ENCODE peak calls at places on chromosome 6, in five cellular contexts. J, A, P, H and X are unnamed samples.

GRCh38 chr6:35478259-35478658 is 10.1 kb downstream of the RPL10A start:
- DNase-seq in J (no peak), A (no peak), P (no peak), H (no peak), X (no peak)

GRCh38 chr6:130420911-130421310 is 55.1 kb downstream of the TMEM200A start:
- DNase-seq in J (no peak), A (no peak), P (no peak), H (no peak), X (no peak)

GRCh38 chr6:39040080-39040673 is 8.4 kb upstream of the GLP1R start:
- DNase-seq in J (no peak), A (no peak), P (no peak), H (no peak), X (no peak)

GRCh38 chr6:99614430-99615161 is 8.0 kb downstream of the PRDM13 start:
- DNase-seq in J (no peak), A (no peak), P (no peak), H (no peak), X (peak)

GRCh38 chr6:36374956-36375355 is 12.5 kb downstream of the ETV7 start:
- DNase-seq in J (no peak), A (no peak), P (no peak), H (no peak), X (no peak)

GRCh38 chr6:151630991-151631655 is 137.3 kb downstream of the CCDC170 start:
- DNase-seq in J (no peak), A (no peak), P (no peak), H (no peak), X (no peak)

GRCh38 chr6:63441266-63441956 is 121.6 kb upstream of the LGSN start:
- DNase-seq in J (no peak), A (no peak), P (no peak), H (peak), X (peak)

GRCh38 chr6:83119742-83120300 is 52.4 kb downstream of the DOP1A start:
- DNase-seq in J (no peak), A (no peak), P (no peak), H (no peak), X (no peak)

GRCh38 chr6:157556671-157557430 is 175.9 kb downstream of the ZDHHC14 start:
- DNase-seq in J (peak), A (no peak), P (no peak), H (no peak), X (no peak)

GRCh38 chr6:68677119-68677518 is 42.0 kb downstream of the ADGRB3 start:
- DNase-seq in J (no peak), A (no peak), P (no peak), H (no peak), X (no peak)

GRCh38 chr6:160102956-160103824 is 18.4 kb upstream of the SLC22A1 start:
- DNase-seq in J (no peak), A (no peak), P (peak), H (peak), X (peak)

GRCh38 chr6:17768388-17768787 is 61.7 kb upstream of the NUP153 start:
- DNase-seq in J (no peak), A (no peak), P (peak), H (no peak), X (no peak)

GRCh38 chr6:26199057-26199772 is 112.0 kb downstream of the HFE start:
- DNase-seq in J (peak), A (peak), P (peak), H (peak), X (peak)

GRCh38 chr6:165222315-165223025 is 86.9 kb downstream of the C6orf118 start:
- DNase-seq in J (no peak), A (no peak), P (no peak), H (no peak), X (peak)

GRCh38 chr6:109455502-109456282 is at the start of gene MICAL1:
- DNase-seq in J (no peak), A (peak), P (peak), H (peak), X (peak)

GRCh38 chr6:128443553-128443952 is 76.8 kb downstream of the PTPRK start:
- DNase-seq in J (no peak), A (no peak), P (peak), H (no peak), X (no peak)

GRCh38 chr6:136784910-136785746 is 7.1 kb downstream of the MAP3K5 start:
- DNase-seq in J (no peak), A (no peak), P (no peak), H (no peak), X (peak)

GRCh38 chr6:114435985-114436384 is 93.2 kb upstream of the HS3ST5 start:
- DNase-seq in J (no peak), A (no peak), P (no peak), H (no peak), X (no peak)

GRCh38 chr6:152457949-152458624 is 179.1 kb downstream of the SYNE1 start:
- DNase-seq in J (no peak), A (no peak), P (peak), H (no peak), X (no peak)

GRCh38 chr6:107153061-107153460 is 37.7 kb upstream of the BEND3 start:
- DNase-seq in J (peak), A (no peak), P (peak), H (no peak), X (no peak)